ENCODE peak calls at places on chromosomes 11 and 22, in eight cellular contexts. X is PC-3; L is RWPE1; S is T-helper 9 cell; A is stimulated activated CD4-positive, alpha-beta T cell treated with anti-CD3 and anti-CD28 coated beads, Interleukin-4, amount 100 ng/mL, for 48 hours; H is GM12864; W is MCF 10A; D is activated naive CD4-positive, alpha-beta T cell. B is an unnamed sample.

GRCh38 chr22:36373258-36373579 is 14.5 kb downstream of the MYH9 start:
- DNase-seq in X (peak), A (no peak), D (no peak), H (no peak), L (no peak), W (no peak), S (no peak), B (no peak)

GRCh38 chr11:1542267-1542666 is 29.8 kb downstream of the DUSP8 start:
- DNase-seq in H (no peak), A (no peak), S (no peak), W (no peak), L (no peak), D (no peak), X (no peak), B (no peak)

GRCh38 chr11:64876226-64876750 is 2.1 kb downstream of the EHD1 start:
- DNase-seq in A (no peak), X (no peak), S (no peak), L (no peak), D (no peak), W (no peak), H (no peak), B (no peak)

GRCh38 chr11:75743711-75744563 is 24.6 kb upstream of the DGAT2 start:
- DNase-seq in D (no peak), H (no peak), S (no peak), X (no peak), L (no peak), W (peak), A (no peak), B (no peak)

GRCh38 chr22:24170189-24170588 is 11.1 kb upstream of the SUSD2 start:
- DNase-seq in W (no peak), H (no peak), D (no peak), X (no peak), S (no peak), A (no peak), L (no peak), B (no peak)

GRCh38 chr22:36222887-36223450 is 16.4 kb downstream of the APOL2 start:
- DNase-seq in X (no peak), S (no peak), W (no peak), A (no peak), L (no peak), H (no peak), D (no peak), B (no peak)

GRCh38 chr11:78560826-78561484 is 13.7 kb downstream of the NARS2 start:
- DNase-seq in D (no peak), H (no peak), W (no peak), X (peak), A (no peak), L (no peak), S (no peak), B (no peak)

GRCh38 chr11:1763796-1764661 is at the start of gene CTSD:
- DNase-seq in W (peak), H (peak), L (peak), D (peak), A (peak), S (peak), X (peak), B (peak)

GRCh38 chr11:87879118-87879517 is 296.1 kb downstream of the RAB38 start:
- DNase-seq in D (no peak), L (no peak), H (no peak), S (no peak), W (peak), X (peak), A (no peak), B (no peak)

GRCh38 chr22:25623310-25623734 is 58.8 kb downstream of the GRK3 start:
- DNase-seq in X (no peak), H (peak), W (no peak), A (no peak), D (no peak), L (no peak), S (no peak), B (peak)

GRCh38 chr22:41564563-41564962 is 3.8 kb downstream of the CSDC2 start:
- DNase-seq in S (no peak), H (no peak), A (no peak), X (peak), W (peak), L (peak), D (no peak), B (no peak)

GRCh38 chr22:18032455-18033101 is 8.2 kb upstream of the MICAL3 start:
- DNase-seq in S (no peak), D (no peak), A (no peak), H (no peak), W (peak), X (peak), L (peak), B (no peak)

GRCh38 chr11:59207988-59208432 is 4.7 kb downstream of the MPEG1 start:
- DNase-seq in L (peak), D (no peak), S (peak), A (peak), W (peak), H (peak), X (peak), B (peak)

GRCh38 chr11:1232328-1233321 is 9.8 kb downstream of the MUC5B start:
- DNase-seq in S (no peak), L (no peak), W (no peak), H (no peak), D (no peak), X (no peak), A (no peak), B (peak)

GRCh38 chr22:25553131-25553530 is 11.3 kb upstream of the GRK3 start:
- DNase-seq in W (no peak), S (no peak), H (no peak), X (no peak), L (no peak), D (no peak), A (no peak), B (no peak)

GRCh38 chr11:130874955-130875531 is 41.2 kb downstream of the SNX19 start:
- DNase-seq in H (no peak), D (no peak), X (no peak), W (no peak), A (no peak), L (no peak), S (no peak), B (no peak)

GRCh38 chr11:125214466-125215204 is 50.1 kb downstream of the PKNOX2 start:
- DNase-seq in H (no peak), X (no peak), W (no peak), D (no peak), L (no peak), S (no peak), A (no peak), B (no peak)

GRCh38 chr22:23835773-23836144 is 3.0 kb downstream of the DERL3 start:
- DNase-seq in W (no peak), L (no peak), X (no peak), A (no peak), H (no peak), D (no peak), S (no peak), B (no peak)

GRCh38 chr11:6693342-6694228 is 10.4 kb upstream of the MRPL17 start:
- DNase-seq in A (peak), D (no peak), X (peak), L (no peak), H (no peak), S (peak), W (peak), B (no peak)

GRCh38 chr11:64834723-64835615 is 9.5 kb downstream of the CDC42BPG start:
- DNase-seq in A (no peak), L (peak), W (peak), X (peak), H (no peak), D (no peak), S (no peak), B (no peak)

GRCh38 chr22:49228431-49229037 is 599.1 kb downstream of the BRD1 start:
- DNase-seq in A (no peak), L (no peak), H (no peak), W (no peak), S (no peak), D (no peak), X (no peak), B (no peak)

GRCh38 chr11:253886-254270 is 17.1 kb downstream of the PSMD13 start:
- DNase-seq in H (no peak), L (no peak), W (no peak), A (no peak), X (no peak), D (no peak), S (no peak), B (no peak)

GRCh38 chr22:21936151-21936778 is 16.4 kb downstream of the PPM1F start:
- DNase-seq in H (no peak), D (no peak), S (no peak), A (no peak), W (no peak), X (no peak), L (no peak), B (no peak)

GRCh38 chr11:16154715-16155396 is 201.5 kb downstream of the SOX6 start:
- DNase-seq in A (no peak), L (peak), X (peak), D (no peak), H (no peak), W (peak), S (no peak), B (no peak)

GRCh38 chr11:112179601-112180000 is 4.3 kb downstream of the BCO2 start:
- DNase-seq in X (no peak), D (no peak), A (no peak), S (no peak), W (no peak), H (no peak), L (no peak), B (no peak)

GRCh38 chr11:107592813-107593212 is 1.9 kb downstream of the ELMOD1 start:
- DNase-seq in A (no peak), L (no peak), H (no peak), W (no peak), S (no peak), D (no peak), X (no peak), B (no peak)

GRCh38 chr22:31739795-31740201 is 10.1 kb downstream of the PRR14L start:
- DNase-seq in D (no peak), S (no peak), A (no peak), W (no peak), X (no peak), L (no peak), H (no peak), B (no peak)

GRCh38 chr11:112073941-112074811 is at the start of the genes NKAPD1 and PIH1D2:
- DNase-seq in H (peak), L (peak), A (peak), W (peak), X (peak), D (peak), S (peak), B (peak)

GRCh38 chr11:64690235-64690634 is 32.8 kb downstream of the NRXN2 start:
- DNase-seq in W (no peak), H (no peak), X (no peak), A (no peak), L (no peak), D (no peak), S (no peak), B (no peak)

GRCh38 chr22:23128269-23129108 is 13.3 kb downstream of the RSPH14 start:
- DNase-seq in D (peak), A (peak), W (peak), L (peak), S (peak), H (no peak), X (peak), B (peak)

GRCh38 chr22:49394116-49394785 is 433.4 kb downstream of the BRD1 start:
- DNase-seq in S (no peak), D (no peak), W (no peak), X (no peak), A (no peak), H (no peak), L (no peak), B (no peak)

GRCh38 chr11:69044111-69045013 is 4.4 kb upstream of the TPCN2 start:
- DNase-seq in X (peak), L (peak), S (no peak), H (no peak), D (no peak), A (no peak), W (peak), B (no peak)

GRCh38 chr11:39374963-39375698 is 2084.3 kb downstream of the LRRC4C start:
- DNase-seq in W (peak), A (peak), X (peak), H (no peak), S (no peak), L (peak), D (no peak), B (peak)

GRCh38 chr11:4607111-4607510 is 920 bp downstream of the TRIM68 start:
- DNase-seq in L (no peak), W (peak), D (no peak), X (no peak), H (no peak), A (no peak), S (no peak), B (no peak)

GRCh38 chr11:13238879-13239514 is 38.6 kb upstream of the BMAL1 start:
- DNase-seq in A (peak), W (peak), S (peak), H (peak), D (peak), L (peak), X (peak), B (peak)

GRCh38 chr11:126925321-126926093 is 75.1 kb downstream of the KIRREL3 start:
- DNase-seq in L (no peak), D (no peak), A (no peak), X (peak), S (no peak), W (peak), H (no peak), B (no peak)

GRCh38 chr11:126426820-126427749 is 71.6 kb downstream of the ST3GAL4 start:
- DNase-seq in D (no peak), W (no peak), S (no peak), L (no peak), X (no peak), A (no peak), H (no peak), B (no peak)

GRCh38 chr11:104836711-104837110 is 61.5 kb downstream of the CASP12 start:
- DNase-seq in D (no peak), S (no peak), X (no peak), W (no peak), H (no peak), A (no peak), L (no peak), B (no peak)

GRCh38 chr11:116164843-116165242 is 607.9 kb downstream of the BUD13 start:
- DNase-seq in H (no peak), L (no peak), D (no peak), X (no peak), S (no peak), W (no peak), A (no peak), B (no peak)